ENCODE peak calls at places on chromosomes 7 and 10, in four cellular contexts. V is uterus, E is heart right ventricle, B is kidney. R is an unnamed sample.

GRCh38 chr7:155490697-155491628 is 33.0 kb downstream of the EN2 start:
- DNase-seq in E (peak; percentile 54), B (peak; percentile 90), V (no peak), R (peak; percentile 68)

GRCh38 chr10:105146436-105146835 is 505.3 kb downstream of the SORCS3 start:
- DNase-seq in B (no peak), E (no peak), V (no peak), R (no peak)

GRCh38 chr10:102673235-102673634 is 29.0 kb downstream of the TRIM8 start:
- DNase-seq in E (no peak), V (no peak), B (peak; percentile 61), R (no peak)

GRCh38 chr10:60089095-60089494 is 182.7 kb upstream of the CCDC6 start:
- DNase-seq in V (no peak), E (no peak), B (no peak), R (no peak)

GRCh38 chr10:53108317-53108934 is 335.8 kb upstream of the MBL2 start:
- DNase-seq in E (no peak), V (no peak), B (no peak), R (peak; percentile 38)

GRCh38 chr10:93342346-93342745 is 139.8 kb downstream of the MYOF start:
- DNase-seq in B (no peak), V (no peak), E (no peak), R (no peak)

GRCh38 chr7:82542665-82543064 is 99.1 kb upstream of the CACNA2D1 start:
- DNase-seq in B (no peak), E (no peak), V (no peak), R (no peak)

GRCh38 chr10:59320370-59320769 is 42.0 kb downstream of the FAM13C start:
- DNase-seq in V (no peak), B (no peak), E (no peak), R (no peak)

GRCh38 chr7:95479992-95480624 is 5.6 kb upstream of the ASB4 start:
- DNase-seq in V (no peak), B (no peak), E (no peak), R (no peak)

GRCh38 chr10:22058195-22058594 is 54.7 kb upstream of the DNAJC1 start:
- DNase-seq in B (no peak), E (no peak), V (no peak), R (no peak)

GRCh38 chr10:22053048-22053447 is 49.5 kb upstream of the DNAJC1 start:
- DNase-seq in E (no peak), B (no peak), V (no peak), R (no peak)

DNA sequence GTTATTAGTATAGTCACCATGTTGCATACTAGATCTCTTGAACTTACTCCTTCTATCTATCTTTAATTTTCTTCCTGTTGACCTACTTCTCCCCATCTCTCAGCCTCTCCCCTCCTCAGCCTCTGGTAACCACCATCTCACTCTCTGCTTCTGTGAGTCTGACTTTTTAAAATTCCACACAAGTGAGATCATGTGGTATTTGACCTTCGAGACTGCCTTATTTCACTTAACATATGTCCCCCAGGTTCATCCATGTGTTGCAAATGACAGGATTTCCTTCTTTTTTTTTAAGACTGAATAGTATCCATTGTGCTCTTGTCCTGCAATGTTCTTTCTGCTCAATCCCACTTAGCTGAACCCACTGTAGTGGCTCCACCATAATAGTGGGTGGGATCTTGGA is 51.4 kb upstream of the DNAJC1 start:
- DNase-seq in B (no peak), V (no peak), E (no peak), R (no peak)
- H3K4me3 ChIP-seq in B (no peak overlapping the region), V (no peak overlapping the region), E (no peak overlapping the region), R (no peak overlapping the region)

GRCh38 chr7:78465894-78466293 is 667.3 kb downstream of the PHTF2 start:
- DNase-seq in V (no peak), E (no peak), B (no peak), R (no peak)
- H3K9me3 ChIP-seq in V (no peaks in the 10 kb centered on the region), E (no peaks in the 10 kb centered on the region), B (no peaks in the 10 kb centered on the region), R (no peaks in the 10 kb centered on the region)

GRCh38 chr7:86999737-87000136 is 59.7 kb downstream of the ELAPOR2 start:
- DNase-seq in E (no peak), V (no peak), B (no peak), R (no peak)

GRCh38 chr7:87001214-87001613 is 58.2 kb downstream of the ELAPOR2 start:
- DNase-seq in V (no peak), E (no peak), B (no peak), R (no peak)

GRCh38 chr7:87003872-87004798 is 55.3 kb downstream of the ELAPOR2 start:
- DNase-seq in B (no peak), V (no peak), E (no peak), R (no peak)

GRCh38 chr7:86995814-86996213 is 63.6 kb downstream of the ELAPOR2 start:
- DNase-seq in B (no peak), V (no peak), E (no peak), R (no peak)

GRCh38 chr7:87000344-87000743 is 59.1 kb downstream of the ELAPOR2 start:
- DNase-seq in E (no peak), V (no peak), B (no peak), R (no peak)
- H3K27ac ChIP-seq in E (no peak overlapping the region), V (peak overlapping the region; percentile 2), B (no peak overlapping the region), R (no peak overlapping the region)

GRCh38 chr7:90212149-90212495 is 582 bp downstream of the STEAP2 start:
- DNase-seq in E (no peak), B (no peak), V (no peak), R (no peak)
- H3K4me3 ChIP-seq in E (peak overlapping the region; percentile 73), B (peak overlapping the region; percentile 84), V (peak overlapping the region; percentile 92), R (peak overlapping the region; percentile 79)

GRCh38 chr10:13801907-13802288 is 215.1 kb downstream of the PRPF18 start:
- DNase-seq in B (no peak), E (no peak), V (no peak), R (no peak)

GRCh38 chr10:13797171-13797570 is 210.4 kb downstream of the PRPF18 start:
- DNase-seq in V (no peak), E (no peak), B (no peak), R (no peak)

GRCh38 chr10:13806419-13806818 is 219.7 kb downstream of the PRPF18 start:
- DNase-seq in E (no peak), B (no peak), V (no peak), R (no peak)

GRCh38 chr10:13803566-13804554 is 217.1 kb downstream of the PRPF18 start:
- DNase-seq in B (no peak), V (no peak), E (no peak), R (no peak)

DNA sequence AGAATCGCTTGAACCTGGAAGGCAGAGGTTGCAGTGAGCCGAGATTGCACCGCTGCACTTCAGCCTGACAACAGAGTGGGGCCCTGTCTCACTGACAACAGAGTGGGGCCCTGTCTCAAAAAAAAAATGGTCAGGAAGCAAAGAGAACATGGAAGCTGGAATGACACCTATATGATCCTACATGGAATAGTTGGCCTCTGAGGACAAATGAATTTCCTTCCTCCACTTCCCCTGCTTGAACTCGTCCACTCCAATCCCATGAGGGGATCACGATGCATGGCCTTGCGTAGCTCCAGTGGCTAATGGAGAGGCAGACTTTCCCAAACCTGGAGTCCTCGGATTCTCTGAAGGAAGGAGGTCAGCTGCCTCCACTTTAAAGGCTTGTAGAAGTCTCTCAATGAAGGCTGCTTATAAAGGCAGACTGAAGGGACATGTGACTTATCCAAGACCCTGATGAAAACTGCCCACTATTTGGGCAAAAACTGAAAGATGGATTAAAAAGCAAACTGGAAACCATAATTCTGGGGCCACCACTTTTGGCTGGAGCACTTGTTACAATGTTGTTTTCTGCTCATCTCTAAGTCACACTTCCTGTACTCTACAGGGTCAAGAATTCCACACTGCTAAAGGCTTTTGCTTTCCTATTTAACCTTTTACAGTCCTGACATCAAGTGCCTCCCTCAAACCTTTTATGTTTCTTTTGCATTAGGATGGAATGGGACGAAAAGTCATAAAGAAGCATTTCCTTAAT is 214.6 kb downstream of the PRPF18 start:
- DNase-seq in E (no peak), V (no peak), B (no peak), R (no peak)
- H3K9me3 ChIP-seq in E (no peaks in the 10 kb centered on the region), V (no peaks in the 10 kb centered on the region), B (no peaks in the 10 kb centered on the region), R (no peaks in the 10 kb centered on the region)

DNA sequence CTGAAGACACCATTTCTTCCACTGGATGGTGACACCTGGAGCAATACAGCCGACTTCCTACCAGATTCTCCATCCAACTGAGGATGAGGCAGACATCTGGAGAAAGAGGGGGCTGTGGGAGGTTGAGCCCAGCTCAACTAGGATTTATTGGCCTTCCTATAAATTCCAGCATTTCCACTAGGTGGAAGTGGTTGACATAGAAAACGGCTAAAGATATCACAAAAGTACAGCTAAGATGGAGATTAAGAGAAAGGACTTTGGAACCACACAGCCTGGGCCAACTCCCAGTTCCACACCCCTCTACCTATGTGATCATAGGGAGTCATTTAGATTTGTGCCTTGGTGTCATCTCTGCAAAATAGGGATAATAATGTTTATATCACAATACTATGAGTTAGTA is 61.3 kb upstream of the CAV2 start:
- DNase-seq in V (no peak), B (no peak), E (no peak), R (no peak)
- H3K27ac ChIP-seq in V (no peak overlapping the region), B (no peak overlapping the region), E (no peak overlapping the region), R (no peak overlapping the region)